ENCODE peak calls at places on chromosomes 2 and 18, in nine cellular contexts. One of them, this sample, is unnamed.

GRCh38 chr2:29463181-29463900 is 348.1 kb downstream of the CLIP4 start:
- DNase-seq in transverse colon: no peak
- DNase-seq in GM12892: no peak
- DNase-seq in prostate gland: no peak
- DNase-seq in GM23338: no peak
- DNase-seq in SK-N-MC: no peak
- DNase-seq in K562: no peak
- DNase-seq in breast epithelium: no peak
- DNase-seq in HCT116: no peak
- DNase-seq in this sample: no peak

GRCh38 chr2:28497206-28497605 is 1.3 kb downstream of the PLB1 start:
- DNase-seq in transverse colon: no peak
- DNase-seq in GM12892: no peak
- DNase-seq in prostate gland: no peak
- DNase-seq in GM23338: no peak
- DNase-seq in SK-N-MC: no peak
- DNase-seq in K562: no peak
- DNase-seq in breast epithelium: no peak
- DNase-seq in HCT116: no peak
- DNase-seq in this sample: no peak

GRCh38 chr18:22637787-22638186 is 220.1 kb upstream of the CTAGE1 start:
- DNase-seq in transverse colon: no peak
- DNase-seq in GM12892: no peak
- DNase-seq in prostate gland: no peak
- DNase-seq in GM23338: no peak
- DNase-seq in SK-N-MC: no peak
- DNase-seq in K562: no peak
- DNase-seq in breast epithelium: no peak
- DNase-seq in HCT116: peak
- DNase-seq in this sample: no peak

GRCh38 chr2:82993631-82994030 is 1465.4 kb downstream of the SUCLG1 start:
- DNase-seq in transverse colon: no peak
- DNase-seq in GM12892: no peak
- DNase-seq in prostate gland: no peak
- DNase-seq in GM23338: peak
- DNase-seq in SK-N-MC: no peak
- DNase-seq in K562: no peak
- DNase-seq in breast epithelium: no peak
- DNase-seq in HCT116: peak
- DNase-seq in this sample: no peak

GRCh38 chr2:85987266-85988178 is 98.7 kb upstream of the ST3GAL5 start:
- DNase-seq in transverse colon: no peak
- DNase-seq in GM12892: no peak
- DNase-seq in prostate gland: no peak
- DNase-seq in GM23338: no peak
- DNase-seq in SK-N-MC: no peak
- DNase-seq in K562: no peak
- DNase-seq in breast epithelium: no peak
- DNase-seq in HCT116: no peak
- DNase-seq in this sample: no peak

GRCh38 chr2:224171226-224171625 is 132.1 kb upstream of the SERPINE2 start:
- DNase-seq in transverse colon: peak
- DNase-seq in GM12892: no peak
- DNase-seq in prostate gland: no peak
- DNase-seq in GM23338: no peak
- DNase-seq in SK-N-MC: no peak
- DNase-seq in K562: no peak
- DNase-seq in breast epithelium: no peak
- DNase-seq in HCT116: no peak
- DNase-seq in this sample: peak

GRCh38 chr2:95022309-95023221 is 2.9 kb upstream of the MAL start:
- DNase-seq in transverse colon: peak
- DNase-seq in GM12892: peak
- DNase-seq in prostate gland: peak
- DNase-seq in GM23338: peak
- DNase-seq in SK-N-MC: peak
- DNase-seq in K562: peak
- DNase-seq in breast epithelium: peak
- DNase-seq in HCT116: peak
- DNase-seq in this sample: no peak

GRCh38 chr2:48346124-48346536 is 183.8 kb upstream of the STON1 start:
- DNase-seq in transverse colon: peak
- DNase-seq in GM12892: no peak
- DNase-seq in prostate gland: no peak
- DNase-seq in GM23338: no peak
- DNase-seq in SK-N-MC: no peak
- DNase-seq in K562: no peak
- DNase-seq in breast epithelium: no peak
- DNase-seq in HCT116: no peak
- DNase-seq in this sample: no peak

GRCh38 chr18:65788373-65788772 is 37.6 kb downstream of the CDH7 start:
- DNase-seq in transverse colon: no peak
- DNase-seq in GM12892: no peak
- DNase-seq in prostate gland: no peak
- DNase-seq in GM23338: no peak
- DNase-seq in SK-N-MC: no peak
- DNase-seq in K562: no peak
- DNase-seq in breast epithelium: no peak
- DNase-seq in HCT116: no peak
- DNase-seq in this sample: no peak

GRCh38 chr2:238970553-238971081 is 122.7 kb downstream of the TWIST2 start:
- DNase-seq in transverse colon: peak
- DNase-seq in GM12892: peak
- DNase-seq in prostate gland: no peak
- DNase-seq in GM23338: peak
- DNase-seq in SK-N-MC: no peak
- DNase-seq in K562: peak
- DNase-seq in breast epithelium: no peak
- DNase-seq in HCT116: peak
- DNase-seq in this sample: no peak

GRCh38 chr2:172698041-172698863 is 37.4 kb upstream of the RAPGEF4 start:
- DNase-seq in transverse colon: no peak
- DNase-seq in GM12892: no peak
- DNase-seq in prostate gland: no peak
- DNase-seq in GM23338: no peak
- DNase-seq in SK-N-MC: no peak
- DNase-seq in K562: peak
- DNase-seq in breast epithelium: no peak
- DNase-seq in HCT116: peak
- DNase-seq in this sample: no peak

GRCh38 chr2:239951117-239951734 is 73.9 kb downstream of the NDUFA10 start:
- DNase-seq in transverse colon: no peak
- DNase-seq in GM12892: no peak
- DNase-seq in prostate gland: no peak
- DNase-seq in GM23338: no peak
- DNase-seq in SK-N-MC: no peak
- DNase-seq in K562: no peak
- DNase-seq in breast epithelium: no peak
- DNase-seq in HCT116: no peak
- DNase-seq in this sample: no peak

DNA sequence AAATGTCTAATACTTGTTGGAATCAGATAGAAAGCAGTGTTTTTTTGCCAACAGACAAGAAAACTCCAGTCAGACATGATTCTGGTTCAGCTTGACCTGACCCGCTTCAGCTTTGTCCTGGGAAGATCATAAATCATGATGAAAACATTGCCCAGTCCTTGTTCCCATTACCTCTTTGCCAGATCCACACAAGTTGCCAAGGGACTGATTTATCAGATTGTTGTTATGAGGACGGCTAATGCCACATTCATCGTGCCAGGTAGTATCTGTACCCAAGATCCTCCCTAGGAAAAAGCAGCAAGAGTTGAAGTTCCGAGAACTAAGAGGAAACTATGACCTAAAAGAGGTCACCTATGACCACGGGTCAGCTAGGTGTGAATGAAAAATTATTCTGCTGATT is 39.0 kb downstream of the SLC40A1 start:
- DNase-seq in transverse colon: no peak
- DNase-seq in GM12892: no peak
- DNase-seq in prostate gland: peak
- DNase-seq in GM23338: no peak
- DNase-seq in SK-N-MC: no peak
- DNase-seq in K562: no peak
- DNase-seq in breast epithelium: peak
- DNase-seq in HCT116: no peak
- DNase-seq in this sample: no peak
- TF ChIP-seq POLR2AphosphoS5 in transverse colon: no peak
- TF ChIP-seq POLR2AphosphoS5 in GM12892: no peak
- TF ChIP-seq POLR2AphosphoS5 in prostate gland: peak
- TF ChIP-seq POLR2AphosphoS5 in GM23338: no peak
- TF ChIP-seq POLR2AphosphoS5 in SK-N-MC: no peak
- TF ChIP-seq POLR2AphosphoS5 in K562: no peak
- TF ChIP-seq POLR2AphosphoS5 in breast epithelium: no peak
- TF ChIP-seq POLR2AphosphoS5 in HCT116: no peak
- TF ChIP-seq POLR2AphosphoS5 in this sample: no peak

GRCh38 chr2:64807417-64807816 is 153.7 kb upstream of the SERTAD2 start:
- DNase-seq in transverse colon: no peak
- DNase-seq in GM12892: no peak
- DNase-seq in prostate gland: no peak
- DNase-seq in GM23338: no peak
- DNase-seq in SK-N-MC: no peak
- DNase-seq in K562: peak
- DNase-seq in breast epithelium: no peak
- DNase-seq in HCT116: peak
- DNase-seq in this sample: no peak
- TF ChIP-seq POLR2AphosphoS5 in transverse colon: no peak
- TF ChIP-seq POLR2AphosphoS5 in GM12892: no peak
- TF ChIP-seq POLR2AphosphoS5 in prostate gland: no peak
- TF ChIP-seq POLR2AphosphoS5 in GM23338: no peak
- TF ChIP-seq POLR2AphosphoS5 in SK-N-MC: no peak
- TF ChIP-seq POLR2AphosphoS5 in K562: no peak
- TF ChIP-seq POLR2AphosphoS5 in breast epithelium: no peak
- TF ChIP-seq POLR2AphosphoS5 in HCT116: no peak
- TF ChIP-seq POLR2AphosphoS5 in this sample: no peak

DNA sequence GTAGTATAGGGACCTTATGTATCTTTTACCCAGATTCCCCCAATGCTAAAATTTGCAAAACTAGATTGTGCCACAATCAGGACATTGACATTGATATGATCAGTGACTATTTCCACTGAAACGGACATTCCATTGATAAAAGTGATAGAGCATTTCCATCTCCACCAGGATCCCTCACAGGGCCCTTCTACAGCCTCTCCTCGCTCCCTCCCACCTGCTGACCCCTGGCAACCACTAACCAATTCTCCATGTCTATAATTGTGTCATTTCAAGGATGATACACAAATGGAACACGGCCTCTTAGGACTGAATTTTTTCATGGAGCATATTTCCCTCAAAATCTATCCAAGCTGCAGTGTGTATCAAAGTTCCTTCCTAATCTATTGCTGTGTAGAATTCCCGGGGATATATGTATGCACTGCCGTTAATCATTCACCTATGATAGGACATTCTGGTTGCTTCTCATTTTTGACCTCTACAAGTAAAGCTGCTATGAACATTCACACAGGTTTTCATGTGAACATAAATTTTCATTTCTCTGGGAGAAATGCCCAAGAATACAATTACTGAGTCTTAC is 67.3 kb downstream of the UXS1 start:
- DNase-seq in transverse colon: no peak
- DNase-seq in GM12892: no peak
- DNase-seq in prostate gland: no peak
- DNase-seq in GM23338: no peak
- DNase-seq in SK-N-MC: no peak
- DNase-seq in K562: no peak
- DNase-seq in breast epithelium: no peak
- DNase-seq in HCT116: no peak
- DNase-seq in this sample: no peak
- TF ChIP-seq POLR2AphosphoS5 in transverse colon: no peak
- TF ChIP-seq POLR2AphosphoS5 in GM12892: no peak
- TF ChIP-seq POLR2AphosphoS5 in prostate gland: no peak
- TF ChIP-seq POLR2AphosphoS5 in GM23338: no peak
- TF ChIP-seq POLR2AphosphoS5 in SK-N-MC: no peak
- TF ChIP-seq POLR2AphosphoS5 in K562: no peak
- TF ChIP-seq POLR2AphosphoS5 in breast epithelium: no peak
- TF ChIP-seq POLR2AphosphoS5 in HCT116: no peak
- TF ChIP-seq POLR2AphosphoS5 in this sample: no peak

DNA sequence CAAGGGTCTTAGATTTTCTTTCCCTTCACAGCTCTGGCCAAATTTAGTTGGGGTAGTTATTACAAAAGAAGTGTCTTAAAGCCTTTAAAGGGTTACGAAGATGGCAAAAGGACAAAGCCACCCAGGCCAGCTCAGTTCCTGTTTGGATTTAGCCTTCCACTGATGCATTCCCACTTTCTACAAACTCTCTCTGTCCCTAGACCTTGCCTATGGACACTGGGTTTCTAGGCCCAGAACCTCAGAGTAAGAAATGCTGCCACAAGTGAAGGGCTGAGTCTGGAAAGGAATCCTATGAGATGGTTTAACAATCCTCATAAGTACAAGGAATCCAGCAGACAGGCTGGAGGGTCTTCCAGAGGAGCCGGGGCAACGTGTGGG is 13.4 kb downstream of the NFE2L2 start:
- DNase-seq in transverse colon: no peak
- DNase-seq in GM12892: no peak
- DNase-seq in prostate gland: no peak
- DNase-seq in GM23338: no peak
- DNase-seq in SK-N-MC: no peak
- DNase-seq in K562: no peak
- DNase-seq in breast epithelium: no peak
- DNase-seq in HCT116: no peak
- DNase-seq in this sample: no peak
- TF ChIP-seq POLR2AphosphoS5 in transverse colon: no peak
- TF ChIP-seq POLR2AphosphoS5 in GM12892: no peak
- TF ChIP-seq POLR2AphosphoS5 in prostate gland: no peak
- TF ChIP-seq POLR2AphosphoS5 in GM23338: no peak
- TF ChIP-seq POLR2AphosphoS5 in SK-N-MC: no peak
- TF ChIP-seq POLR2AphosphoS5 in K562: no peak
- TF ChIP-seq POLR2AphosphoS5 in breast epithelium: no peak
- TF ChIP-seq POLR2AphosphoS5 in HCT116: peak
- TF ChIP-seq POLR2AphosphoS5 in this sample: no peak

GRCh38 chr2:43075054-43075593 is 151.3 kb downstream of the ZFP36L2 start:
- DNase-seq in transverse colon: peak
- DNase-seq in GM12892: no peak
- DNase-seq in prostate gland: peak
- DNase-seq in GM23338: no peak
- DNase-seq in SK-N-MC: peak
- DNase-seq in K562: no peak
- DNase-seq in breast epithelium: peak
- DNase-seq in HCT116: no peak
- DNase-seq in this sample: peak

GRCh38 chr2:43074052-43074451 is 152.4 kb downstream of the ZFP36L2 start:
- DNase-seq in transverse colon: no peak
- DNase-seq in GM12892: no peak
- DNase-seq in prostate gland: no peak
- DNase-seq in GM23338: no peak
- DNase-seq in SK-N-MC: no peak
- DNase-seq in K562: no peak
- DNase-seq in breast epithelium: no peak
- DNase-seq in HCT116: no peak
- DNase-seq in this sample: no peak

GRCh38 chr2:43074592-43075053 is 151.8 kb downstream of the ZFP36L2 start:
- DNase-seq in transverse colon: no peak
- DNase-seq in GM12892: no peak
- DNase-seq in prostate gland: no peak
- DNase-seq in GM23338: no peak
- DNase-seq in SK-N-MC: no peak
- DNase-seq in K562: no peak
- DNase-seq in breast epithelium: no peak
- DNase-seq in HCT116: no peak
- DNase-seq in this sample: no peak

GRCh38 chr2:43071629-43072550 is 154.5 kb downstream of the ZFP36L2 start:
- DNase-seq in transverse colon: no peak
- DNase-seq in GM12892: no peak
- DNase-seq in prostate gland: no peak
- DNase-seq in GM23338: no peak
- DNase-seq in SK-N-MC: no peak
- DNase-seq in K562: no peak
- DNase-seq in breast epithelium: no peak
- DNase-seq in HCT116: no peak
- DNase-seq in this sample: no peak

GRCh38 chr2:43073373-43073772 is 153.0 kb downstream of the ZFP36L2 start:
- DNase-seq in transverse colon: peak
- DNase-seq in GM12892: no peak
- DNase-seq in prostate gland: no peak
- DNase-seq in GM23338: no peak
- DNase-seq in SK-N-MC: peak
- DNase-seq in K562: peak
- DNase-seq in breast epithelium: no peak
- DNase-seq in HCT116: no peak
- DNase-seq in this sample: no peak
- TF ChIP-seq POLR2AphosphoS5 in transverse colon: no peak
- TF ChIP-seq POLR2AphosphoS5 in GM12892: no peak
- TF ChIP-seq POLR2AphosphoS5 in prostate gland: no peak
- TF ChIP-seq POLR2AphosphoS5 in GM23338: no peak
- TF ChIP-seq POLR2AphosphoS5 in SK-N-MC: no peak
- TF ChIP-seq POLR2AphosphoS5 in K562: no peak
- TF ChIP-seq POLR2AphosphoS5 in breast epithelium: no peak
- TF ChIP-seq POLR2AphosphoS5 in HCT116: no peak
- TF ChIP-seq POLR2AphosphoS5 in this sample: peak